ENCODE peak calls at places on chromosomes 4 and X, in five cellular contexts. One of them, this sample, is unnamed.
A peak's percentile ranks its signal among the peaks of the same experiment; 100 is the strongest.

GRCh38 chr4:45650545-45650944 is 473.3 kb downstream of the GABRG1 start:
- DNase-seq in progenitor cell of endocrine pancreas: no peak
- DNase-seq in dermis microvascular lymphatic vessel endothelial cell: no peak
- DNase-seq in heart right ventricle: no peak
- DNase-seq in activated CD8-positive, alpha-beta memory T cell treated with anti-CD3 and anti-CD28 coated beads, Interleukin-2, amount 50 U/mL, for 48 hours: no peak
- DNase-seq in this sample: no peak

GRCh38 chrX:123835661-123836371 is 24.0 kb upstream of the XIAP start:
- DNase-seq in progenitor cell of endocrine pancreas: no peak
- DNase-seq in dermis microvascular lymphatic vessel endothelial cell: no peak
- DNase-seq in heart right ventricle: no peak
- DNase-seq in activated CD8-positive, alpha-beta memory T cell treated with anti-CD3 and anti-CD28 coated beads, Interleukin-2, amount 50 U/mL, for 48 hours: no peak
- DNase-seq in this sample: peak; percentile 36

GRCh38 chrX:20388594-20388993 is 121.9 kb upstream of the RPS6KA3 start:
- DNase-seq in progenitor cell of endocrine pancreas: no peak
- DNase-seq in dermis microvascular lymphatic vessel endothelial cell: no peak
- DNase-seq in heart right ventricle: no peak
- DNase-seq in activated CD8-positive, alpha-beta memory T cell treated with anti-CD3 and anti-CD28 coated beads, Interleukin-2, amount 50 U/mL, for 48 hours: no peak
- DNase-seq in this sample: no peak

GRCh38 chr4:113835005-113835404 is 73.5 kb upstream of the CAMK2D start:
- DNase-seq in progenitor cell of endocrine pancreas: no peak
- DNase-seq in dermis microvascular lymphatic vessel endothelial cell: no peak
- DNase-seq in heart right ventricle: no peak
- DNase-seq in activated CD8-positive, alpha-beta memory T cell treated with anti-CD3 and anti-CD28 coated beads, Interleukin-2, amount 50 U/mL, for 48 hours: no peak
- DNase-seq in this sample: peak; percentile 20

GRCh38 chr4:33996075-33996718 is 2248.1 kb downstream of the ARAP2 start:
- DNase-seq in progenitor cell of endocrine pancreas: no peak
- DNase-seq in dermis microvascular lymphatic vessel endothelial cell: no peak
- DNase-seq in heart right ventricle: no peak
- DNase-seq in activated CD8-positive, alpha-beta memory T cell treated with anti-CD3 and anti-CD28 coated beads, Interleukin-2, amount 50 U/mL, for 48 hours: no peak
- DNase-seq in this sample: no peak

GRCh38 chr4:11471613-11472012 is 42.9 kb upstream of the HS3ST1 start:
- DNase-seq in progenitor cell of endocrine pancreas: no peak
- DNase-seq in dermis microvascular lymphatic vessel endothelial cell: peak; percentile 78
- DNase-seq in heart right ventricle: no peak
- DNase-seq in activated CD8-positive, alpha-beta memory T cell treated with anti-CD3 and anti-CD28 coated beads, Interleukin-2, amount 50 U/mL, for 48 hours: no peak
- DNase-seq in this sample: no peak

GRCh38 chr4:149029056-149029651 is 586.9 kb upstream of the NR3C2 start:
- DNase-seq in progenitor cell of endocrine pancreas: no peak
- DNase-seq in dermis microvascular lymphatic vessel endothelial cell: peak; percentile 55
- DNase-seq in heart right ventricle: no peak
- DNase-seq in activated CD8-positive, alpha-beta memory T cell treated with anti-CD3 and anti-CD28 coated beads, Interleukin-2, amount 50 U/mL, for 48 hours: no peak
- DNase-seq in this sample: peak; percentile 27

GRCh38 chr4:43525646-43526045 is 633.1 kb downstream of the GRXCR1 start:
- DNase-seq in progenitor cell of endocrine pancreas: no peak
- DNase-seq in dermis microvascular lymphatic vessel endothelial cell: no peak
- DNase-seq in heart right ventricle: no peak
- DNase-seq in activated CD8-positive, alpha-beta memory T cell treated with anti-CD3 and anti-CD28 coated beads, Interleukin-2, amount 50 U/mL, for 48 hours: no peak
- DNase-seq in this sample: no peak

GRCh38 chrX:13283968-13284914 is 35.6 kb downstream of the ATXN3L start:
- DNase-seq in progenitor cell of endocrine pancreas: no peak
- DNase-seq in dermis microvascular lymphatic vessel endothelial cell: no peak
- DNase-seq in heart right ventricle: no peak
- DNase-seq in activated CD8-positive, alpha-beta memory T cell treated with anti-CD3 and anti-CD28 coated beads, Interleukin-2, amount 50 U/mL, for 48 hours: no peak
- DNase-seq in this sample: peak; percentile 40

GRCh38 chr4:164485169-164485568 is 268.8 kb upstream of the SMIM31 start:
- DNase-seq in progenitor cell of endocrine pancreas: no peak
- DNase-seq in dermis microvascular lymphatic vessel endothelial cell: no peak
- DNase-seq in heart right ventricle: no peak
- DNase-seq in activated CD8-positive, alpha-beta memory T cell treated with anti-CD3 and anti-CD28 coated beads, Interleukin-2, amount 50 U/mL, for 48 hours: no peak
- DNase-seq in this sample: no peak

GRCh38 chr4:153222162-153222789 is 18.0 kb downstream of the TRIM2 start:
- DNase-seq in progenitor cell of endocrine pancreas: no peak
- DNase-seq in dermis microvascular lymphatic vessel endothelial cell: no peak
- DNase-seq in heart right ventricle: peak; percentile 58
- DNase-seq in activated CD8-positive, alpha-beta memory T cell treated with anti-CD3 and anti-CD28 coated beads, Interleukin-2, amount 50 U/mL, for 48 hours: peak; percentile 63
- DNase-seq in this sample: peak; percentile 81

GRCh38 chr4:1008840-1009646 is 2.4 kb upstream of the FGFRL1 start:
- DNase-seq in progenitor cell of endocrine pancreas: no peak
- DNase-seq in dermis microvascular lymphatic vessel endothelial cell: no peak
- DNase-seq in heart right ventricle: peak; percentile 44
- DNase-seq in activated CD8-positive, alpha-beta memory T cell treated with anti-CD3 and anti-CD28 coated beads, Interleukin-2, amount 50 U/mL, for 48 hours: peak; percentile 72
- DNase-seq in this sample: no peak

GRCh38 chrX:11381464-11381863 is 88.3 kb downstream of the AMELX start:
- DNase-seq in progenitor cell of endocrine pancreas: no peak
- DNase-seq in dermis microvascular lymphatic vessel endothelial cell: peak; percentile 14
- DNase-seq in heart right ventricle: no peak
- DNase-seq in activated CD8-positive, alpha-beta memory T cell treated with anti-CD3 and anti-CD28 coated beads, Interleukin-2, amount 50 U/mL, for 48 hours: no peak
- DNase-seq in this sample: peak; percentile 3

GRCh38 chr4:182645511-182645910 is 271.7 kb downstream of the DCTD start:
- DNase-seq in progenitor cell of endocrine pancreas: no peak
- DNase-seq in dermis microvascular lymphatic vessel endothelial cell: no peak
- DNase-seq in heart right ventricle: no peak
- DNase-seq in activated CD8-positive, alpha-beta memory T cell treated with anti-CD3 and anti-CD28 coated beads, Interleukin-2, amount 50 U/mL, for 48 hours: no peak
- DNase-seq in this sample: no peak

GRCh38 chr4:113236916-113237315 is 187.5 kb downstream of the ANK2 start:
- DNase-seq in progenitor cell of endocrine pancreas: no peak
- DNase-seq in dermis microvascular lymphatic vessel endothelial cell: no peak
- DNase-seq in heart right ventricle: no peak
- DNase-seq in activated CD8-positive, alpha-beta memory T cell treated with anti-CD3 and anti-CD28 coated beads, Interleukin-2, amount 50 U/mL, for 48 hours: no peak
- DNase-seq in this sample: no peak